ENCODE peak calls at places on chromosome 10, in five cellular contexts. I is osteocyte, C is breast epithelium, O is GM20000, K is astrocyte of the spinal cord. A is an unnamed sample.

GRCh38 chr10:122304054-122304579 is 33.0 kb downstream of the BTBD16 start:
- DNase-seq in C (no peak), K (no peak), O (no peak), I (peak; percentile 15), A (no peak)

GRCh38 chr10:110137142-110137545 is 70.3 kb upstream of the MXI1 start:
- DNase-seq in O (peak; percentile 47), C (no peak), K (peak; percentile 77), I (no peak), A (no peak)

GRCh38 chr10:6050801-6051445 is 11.2 kb downstream of the IL2RA start:
- DNase-seq in K (peak; percentile 28), O (peak; percentile 75), C (no peak), I (peak; percentile 76), A (no peak)

GRCh38 chr10:90461437-90462155 is 396.2 kb downstream of the HTR7 start:
- DNase-seq in I (no peak), C (no peak), K (peak; percentile 82), O (no peak), A (no peak)

GRCh38 chr10:58384095-58384494 is 1.1 kb upstream of the TFAM start:
- DNase-seq in K (peak; percentile 17), I (no peak), C (no peak), O (peak; percentile 65), A (no peak)

GRCh38 chr10:28676297-28676967 is 889 bp upstream of the BAMBI start:
- DNase-seq in O (no peak), I (no peak), K (no peak), C (no peak), A (no peak)

GRCh38 chr10:102627446-102628293 is 16.6 kb upstream of the TRIM8 start:
- DNase-seq in C (no peak), I (peak; percentile 84), O (no peak), K (peak; percentile 64), A (no peak)

GRCh38 chr10:67926956-67927355 is 42.5 kb downstream of the SIRT1 start:
- DNase-seq in I (no peak), C (no peak), K (no peak), O (no peak), A (no peak)

GRCh38 chr10:80896076-80896475 is 358.4 kb downstream of the SH2D4B start:
- DNase-seq in C (no peak), I (no peak), O (no peak), K (no peak), A (no peak)

GRCh38 chr10:1044146-1044545 is 4.8 kb downstream of the IDI1 start:
- DNase-seq in O (no peak), K (no peak), I (no peak), C (no peak), A (no peak)

GRCh38 chr10:5812283-5813090 is 747 bp downstream of the GDI2 start:
- DNase-seq in K (peak; percentile 15), C (no peak), O (no peak), I (peak; percentile 86), A (peak; percentile 72)

GRCh38 chr10:95480901-95481491 is 80.2 kb downstream of the SORBS1 start:
- DNase-seq in O (no peak), K (peak; percentile 36), I (no peak), C (no peak), A (no peak)

GRCh38 chr10:28431139-28431538 is 101.8 kb upstream of the WAC start:
- DNase-seq in O (no peak), K (no peak), I (no peak), C (no peak), A (no peak)

GRCh38 chr10:66591865-66592264 is 334.0 kb upstream of the LRRTM3 start:
- DNase-seq in K (peak; percentile 28), O (no peak), C (no peak), I (no peak), A (no peak)

GRCh38 chr10:71957546-71958275 is 6.5 kb upstream of the CHST3 start:
- DNase-seq in C (no peak), I (no peak), O (no peak), K (no peak), A (no peak)

GRCh38 chr10:49781247-49781646 is 19.1 kb upstream of the OGDHL start:
- DNase-seq in I (no peak), C (no peak), O (no peak), K (peak; percentile 15), A (no peak)

GRCh38 chr10:114714281-114714741 is 56.2 kb upstream of the ABLIM1 start:
- DNase-seq in C (no peak), K (peak; percentile 93), I (no peak), O (no peak), A (no peak)

GRCh38 chr10:57627642-57628178 is 640.0 kb downstream of the IPMK start:
- DNase-seq in O (no peak), C (no peak), K (no peak), I (no peak), A (no peak)

GRCh38 chr10:87656431-87657072 is 3.1 kb upstream of the PAPSS2 start:
- DNase-seq in I (no peak), C (no peak), O (peak; percentile 80), K (peak; percentile 61), A (no peak)

GRCh38 chr10:49710966-49711365 is 31.5 kb downstream of the C10orf53 start:
- DNase-seq in O (no peak), I (peak; percentile 57), K (no peak), C (no peak), A (no peak)

GRCh38 chr10:97921581-97922377 is 72.1 kb downstream of the GOLGA7B start:
- DNase-seq in I (no peak), K (no peak), O (no peak), C (no peak), A (no peak)

GRCh38 chr10:72952189-72952900 is 2.3 kb downstream of the PLA2G12B start:
- DNase-seq in C (no peak), O (no peak), K (no peak), I (no peak), A (no peak)

GRCh38 chr10:93542358-93542791 is 24.1 kb upstream of the FFAR4 start:
- DNase-seq in C (no peak), K (peak; percentile 12), I (no peak), O (no peak), A (no peak)

GRCh38 chr10:98391578-98391991 is 23.4 kb downstream of the PYROXD2 start:
- DNase-seq in K (no peak), C (no peak), I (no peak), O (no peak), A (no peak)

GRCh38 chr10:3886666-3887251 is 101.8 kb upstream of the KLF6 start:
- DNase-seq in K (peak; percentile 96), I (no peak), O (no peak), C (no peak), A (no peak)

GRCh38 chr10:98444314-98445006 is 2.3 kb downstream of the HPS1 start:
- DNase-seq in C (no peak), I (peak; percentile 60), K (no peak), O (no peak), A (no peak)

GRCh38 chr10:92844746-92845145 is 3.6 kb upstream of the EXOC6 start:
- DNase-seq in I (no peak), O (no peak), K (no peak), C (no peak), A (no peak)

GRCh38 chr10:91464500-91464899 is 54.4 kb downstream of the HECTD2 start:
- DNase-seq in C (no peak), I (no peak), O (no peak), K (no peak), A (no peak)
- TF ChIP-seq CTCF in C (no peak), I (no peak), O (no peak), K (no peak), A (no peak)

GRCh38 chr10:13049774-13050420 is 48.4 kb upstream of the CCDC3 start:
- DNase-seq in O (no peak), I (no peak), C (no peak), K (no peak), A (no peak)

GRCh38 chr10:13051126-13051694 is 48.8 kb upstream of the OPTN start:
- DNase-seq in O (no peak), I (peak; percentile 53), K (no peak), C (no peak), A (no peak)

GRCh38 chr10:13046861-13047528 is 45.5 kb upstream of the CCDC3 start:
- DNase-seq in C (no peak), O (no peak), I (no peak), K (no peak), A (no peak)

GRCh38 chr10:13047529-13048206 is 46.2 kb upstream of the CCDC3 start:
- DNase-seq in K (no peak), I (peak; percentile 44), O (no peak), C (no peak), A (no peak)

DNA sequence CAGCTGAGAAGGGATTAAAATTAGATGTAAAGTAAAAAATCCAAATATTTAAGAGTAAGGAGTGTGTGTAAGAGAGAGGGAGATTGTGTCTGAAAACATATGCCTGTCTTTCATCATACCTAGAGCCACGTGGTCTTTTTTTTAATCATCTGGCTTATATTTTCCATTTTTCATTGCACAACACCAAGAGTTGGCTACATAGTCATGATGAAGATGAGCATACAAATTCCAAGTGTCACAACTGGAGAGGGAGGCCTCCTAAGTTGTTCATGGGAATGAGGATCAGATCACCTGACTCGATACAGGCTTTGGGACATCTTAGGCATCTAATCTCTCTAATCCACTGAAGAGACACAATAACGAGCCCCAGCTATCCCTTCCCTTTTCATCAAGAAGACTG is 47.2 kb upstream of the CCDC3 start:
- DNase-seq in O (no peak), C (no peak), I (no peak), K (no peak), A (no peak)
- TF ChIP-seq CTCF in O (no peak), C (no peak), I (no peak), K (no peak), A (no peak)

GRCh38 chr10:124724279-124725027 is 19.7 kb downstream of the FAM53B start:
- DNase-seq in O (no peak), C (peak; percentile 43), K (no peak), I (no peak), A (no peak)
- TF ChIP-seq CTCF in O (no peak), C (no peak), K (no peak), I (no peak), A (no peak)

DNA sequence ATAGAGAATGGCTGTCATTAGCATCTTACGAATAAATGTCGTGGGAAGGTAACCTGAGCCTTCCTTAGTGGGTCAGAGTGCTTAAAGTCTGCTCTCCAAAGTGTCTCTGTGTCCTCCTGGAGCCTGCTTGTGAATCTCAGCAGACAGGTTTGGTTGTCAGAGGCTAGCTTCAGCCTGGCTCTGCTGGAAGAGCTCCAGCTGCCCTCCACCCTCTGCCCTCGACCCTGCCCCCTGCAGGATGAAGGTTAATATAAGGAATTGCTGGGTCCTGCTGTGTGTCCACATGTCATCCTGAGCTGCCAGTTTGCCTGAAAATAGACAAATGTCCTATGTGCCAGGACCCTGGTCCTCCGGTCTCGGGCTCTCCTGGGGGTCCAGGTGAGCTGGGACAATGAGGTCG is 33.5 kb downstream of the FAM241B start:
- DNase-seq in K (no peak), I (no peak), C (no peak), O (no peak), A (no peak)
- TF ChIP-seq CTCF in K (no peak), I (no peak), C (no peak), O (no peak), A (peak; percentile 41)

DNA sequence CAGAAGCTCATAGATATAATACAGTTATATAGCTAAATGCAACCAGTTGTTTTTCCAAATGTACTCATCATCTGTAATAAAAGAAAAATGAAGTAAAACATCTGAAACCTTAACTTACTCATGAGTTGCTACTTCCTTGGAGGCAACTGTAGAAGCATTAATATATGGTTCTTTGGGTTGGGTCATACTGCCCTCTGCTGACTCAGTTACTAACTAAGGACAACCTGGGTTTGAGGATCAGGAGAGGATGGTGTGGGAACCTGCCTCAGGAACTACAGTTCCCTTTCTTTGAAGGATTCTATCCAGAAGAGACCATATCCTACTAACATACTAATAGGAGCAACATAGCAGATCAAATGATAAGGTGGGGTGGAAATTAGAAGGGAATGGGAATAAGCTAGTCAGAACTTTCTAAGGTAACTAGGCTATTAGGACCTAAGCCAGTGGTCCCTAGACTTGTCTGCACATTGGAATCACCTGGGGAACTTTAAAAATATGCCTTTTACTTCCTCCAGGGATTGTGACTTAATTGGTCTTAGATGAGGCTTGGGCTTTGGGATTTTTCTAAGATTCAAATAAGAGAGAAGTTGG is 20.7 kb downstream of the COX15 start:
- DNase-seq in I (no peak), C (no peak), K (peak; percentile 67), O (peak; percentile 38), A (no peak)
- TF ChIP-seq CTCF in I (peak; percentile 55), C (no peak), K (peak; percentile 68), O (peak; percentile 42), A (peak; percentile 64)

A was measured in type B pancreatic cell.